ENCODE peak calls at places on chromosomes 12 and 14, in five cellular contexts. C, P, H, L and T are unnamed samples.

GRCh38 chr12:49223590-49224369 is 34.9 kb upstream of the TUBA1A start:
- DNase-seq in C (no peak), P (no peak), H (no peak), L (no peak), T (no peak)

GRCh38 chr14:33229269-33229924 is 290.7 kb downstream of the NPAS3 start:
- DNase-seq in C (no peak), P (no peak), H (no peak), L (no peak), T (no peak)

GRCh38 chr12:124837958-124838803 is 25.5 kb downstream of the SCARB1 start:
- DNase-seq in C (peak; percentile 99), P (peak; percentile 73), H (peak; percentile 88), L (peak; percentile 78), T (peak; percentile 94)

GRCh38 chr14:100662850-100663527 is 63.7 kb upstream of the DLK1 start:
- DNase-seq in C (peak; percentile 81), P (peak; percentile 21), H (peak; percentile 71), L (peak; percentile 72), T (no peak)

GRCh38 chr14:66056268-66056907 is 429.8 kb upstream of the CCDC196 start:
- DNase-seq in C (no peak), P (no peak), H (no peak), L (no peak), T (no peak)

GRCh38 chr12:87439990-87440827 is 589.0 kb downstream of the C12orf50 start:
- DNase-seq in C (peak; percentile 75), P (peak; percentile 83), H (no peak), L (no peak), T (no peak)

GRCh38 chr14:35342160-35343010 is 50.2 kb downstream of the PSMA6 start:
- DNase-seq in C (peak; percentile 84), P (no peak), H (peak; percentile 84), L (no peak), T (no peak)

GRCh38 chr12:82952946-82953345 is 266.2 kb downstream of the TMTC2 start:
- DNase-seq in C (no peak), P (no peak), H (no peak), L (no peak), T (no peak)

GRCh38 chr14:55054098-55054497 is 2.7 kb downstream of the MAPK1IP1L start:
- DNase-seq in C (no peak), P (no peak), H (no peak), L (no peak), T (no peak)

GRCh38 chr12:23209793-23210192 is 584.8 kb downstream of the ETNK1 start:
- DNase-seq in C (no peak), P (peak; percentile 5), H (no peak), L (no peak), T (no peak)

GRCh38 chr14:23301969-23302289 is 730 bp downstream of the PPP1R3E start:
- DNase-seq in C (no peak), P (no peak), H (no peak), L (no peak), T (no peak)

GRCh38 chr14:80587096-80587724 is 354.3 kb downstream of the CEP128 start:
- DNase-seq in C (peak; percentile 60), P (no peak), H (no peak), L (no peak), T (no peak)

GRCh38 chr12:54370218-54370730 is 6.0 kb upstream of the GPR84 start:
- DNase-seq in C (peak; percentile 95), P (no peak), H (peak; percentile 80), L (peak; percentile 86), T (peak; percentile 48)

GRCh38 chr14:89660183-89660582 is 243.2 kb upstream of the FOXN3 start:
- DNase-seq in C (peak; percentile 57), P (no peak), H (peak; percentile 31), L (peak; percentile 21), T (no peak)

GRCh38 chr14:65352964-65353530 is 59.5 kb upstream of the FUT8 start:
- DNase-seq in C (peak; percentile 63), P (peak; percentile 38), H (no peak), L (no peak), T (no peak)

GRCh38 chr14:96011609-96012008 is 27.6 kb upstream of the C14orf132 start:
- DNase-seq in C (no peak), P (no peak), H (no peak), L (no peak), T (no peak)

GRCh38 chr12:132617822-132618682 is 524 bp upstream of the P2RX2 start:
- DNase-seq in C (peak; percentile 38), P (no peak), H (no peak), L (no peak), T (no peak)

GRCh38 chr12:54998958-54999510 is 14.5 kb upstream of the TESPA1 start:
- DNase-seq in C (no peak), P (no peak), H (no peak), L (no peak), T (no peak)

GRCh38 chr12:82326905-82327503 is 31.2 kb downstream of the CCDC59 start:
- DNase-seq in C (peak; percentile 31), P (no peak), H (no peak), L (no peak), T (peak; percentile 2)

GRCh38 chr14:52413729-52414453 is 99.8 kb downstream of the PTGER2 start:
- DNase-seq in C (peak; percentile 80), P (no peak), H (no peak), L (no peak), T (peak; percentile 66)

GRCh38 chr12:16348435-16349131 is 1.1 kb downstream of the MGST1 start:
- DNase-seq in C (peak; percentile 40), P (no peak), H (no peak), L (no peak), T (no peak)

GRCh38 chr14:96058606-96059200 is 19.5 kb downstream of the C14orf132 start:
- DNase-seq in C (no peak), P (no peak), H (no peak), L (no peak), T (no peak)

GRCh38 chr12:127928615-127929014 is 338.4 kb upstream of the TMEM132C start:
- DNase-seq in C (peak; percentile 54), P (no peak), H (no peak), L (no peak), T (no peak)

GRCh38 chr12:127929172-127929571 is 337.8 kb upstream of the TMEM132C start:
- DNase-seq in C (peak; percentile 10), P (no peak), H (no peak), L (no peak), T (no peak)

GRCh38 chr12:127928178-127928577 is 338.8 kb upstream of the TMEM132C start:
- DNase-seq in C (no peak), P (no peak), H (no peak), L (no peak), T (no peak)

GRCh38 chr12:127923501-127923900 is 343.5 kb upstream of the TMEM132C start:
- DNase-seq in C (no peak), P (no peak), H (no peak), L (no peak), T (no peak)

DNA sequence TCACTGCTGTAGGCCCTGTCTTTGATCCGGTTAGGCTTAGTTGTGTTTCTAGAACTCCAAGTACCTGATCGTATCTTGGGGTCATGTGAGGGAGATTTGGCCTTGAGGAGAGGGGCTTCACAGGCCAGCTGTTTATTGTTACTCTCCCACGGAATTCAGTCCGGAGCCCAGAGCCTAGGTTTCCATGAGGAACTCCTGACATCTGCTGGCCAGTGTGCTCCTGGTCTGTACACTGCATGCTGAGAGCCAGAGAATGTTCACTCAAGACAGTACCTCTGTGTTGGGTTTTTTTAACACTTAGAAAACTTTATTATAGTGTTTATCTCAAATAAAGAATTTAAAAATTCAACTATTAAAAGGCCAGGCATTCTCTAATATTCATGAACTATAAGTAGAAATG is 341.0 kb upstream of the TMEM132C start:
- DNase-seq in C (peak; percentile 58), P (no peak), H (no peak), L (peak; percentile 25), T (no peak)
- TF ChIP-seq CTCF in C (peak; percentile 77), P (peak; percentile 36), H (peak; percentile 41), L (no peak), T (peak; percentile 79)

GRCh38 chr14:104335611-104336010 is 197.2 kb downstream of the KIF26A start:
- DNase-seq in C (no peak), P (no peak), H (no peak), L (no peak), T (no peak)

GRCh38 chr14:104332634-104333270 is 194.4 kb downstream of the KIF26A start:
- DNase-seq in C (no peak), P (no peak), H (no peak), L (no peak), T (no peak)

GRCh38 chr14:104335176-104335575 is 196.8 kb downstream of the KIF26A start:
- DNase-seq in C (no peak), P (no peak), H (no peak), L (no peak), T (no peak)

GRCh38 chr14:104334812-104335161 is 196.4 kb downstream of the KIF26A start:
- DNase-seq in C (no peak), P (no peak), H (no peak), L (no peak), T (no peak)

GRCh38 chr14:104333903-104334811 is 195.8 kb downstream of the KIF26A start:
- DNase-seq in C (no peak), P (no peak), H (no peak), L (no peak), T (no peak)
- H3K4me3 ChIP-seq in C (no peak overlapping the region), P (no peak overlapping the region), H (no peak overlapping the region), L (no peak overlapping the region), T (no peak overlapping the region)

GRCh38 chr14:53744846-53745245 is 211.8 kb downstream of the BMP4 start:
- DNase-seq in C (peak; percentile 9), P (no peak), H (no peak), L (no peak), T (no peak)

GRCh38 chr14:53751650-53752049 is 205.0 kb downstream of the BMP4 start:
- DNase-seq in C (no peak), P (no peak), H (peak; percentile 49), L (no peak), T (no peak)

GRCh38 chr14:53748691-53749090 is 207.9 kb downstream of the BMP4 start:
- DNase-seq in C (no peak), P (no peak), H (no peak), L (no peak), T (no peak)
- TF ChIP-seq CTCF in C (no peak), P (no peak), H (no peak), L (no peak), T (no peak)

GRCh38 chr12:51906452-51907082 is 737 bp upstream of the ACVRL1 start:
- DNase-seq in C (peak; percentile 35), P (no peak), H (peak; percentile 48), L (peak; percentile 64), T (no peak)
- H3K4me3 ChIP-seq in C (peak overlapping the region; percentile 81), P (no peak overlapping the region), H (peak overlapping the region; percentile 63), L (peak overlapping the region; percentile 46), T (peak overlapping the region; percentile 51)

GRCh38 chr12:71755146-71755892 is 656 bp downstream of the RAB21 start:
- DNase-seq in C (peak; percentile 67), P (no peak), H (peak; percentile 48), L (peak; percentile 30), T (no peak)
- TF ChIP-seq CTCF in C (no peak), P (peak; percentile 13), H (no peak), L (no peak), T (no peak)

GRCh38 chr12:66371982-66372381 is 69.7 kb downstream of the HELB start:
- DNase-seq in C (no peak), P (no peak), H (no peak), L (no peak), T (no peak)
- H3K4me3 ChIP-seq in C (no peak overlapping the region), P (no peak overlapping the region), H (no peak overlapping the region), L (no peak overlapping the region), T (no peak overlapping the region)